ENCODE peak calls at places on chromosomes 16 and 17, in nine cellular contexts. J is DND-41, Y is HCT116, B is GM12878, R is PC-9, F is GM23338, K is fibroblast of lung, I is neural progenitor cell, P is mammary epithelial cell. L is an unnamed sample.
A peak's percentile ranks its signal among the peaks of the same experiment; 100 is the strongest.

GRCh38 chr17:75889454-75889853 is 7.3 kb downstream of the TRIM65 start:
- DNase-seq in F (no peak), K (no peak), J (no peak), Y (no peak), P (peak; percentile 46), I (no peak), R (no peak), B (no peak), L (no peak)

GRCh38 chr16:11307639-11308492 is 26.7 kb upstream of the PRM1 start:
- DNase-seq in P (no peak), Y (no peak), J (no peak), I (no peak), R (no peak), K (no peak), B (no peak), F (no peak), L (no peak)

GRCh38 chr17:81489012-81489968 is 23.3 kb downstream of the ACTG1 start:
- DNase-seq in R (no peak), B (no peak), J (no peak), F (peak; percentile 68), I (peak; percentile 71), K (no peak), P (no peak), Y (no peak), L (peak; percentile 70)

GRCh38 chr17:15659663-15660062 is 24.4 kb downstream of the TRIM16 start:
- DNase-seq in Y (peak; percentile 77), B (no peak), R (peak; percentile 97), P (peak; percentile 87), F (peak; percentile 27), J (no peak), I (no peak), K (peak; percentile 47), L (no peak)

GRCh38 chr16:24255446-24256352 is at the start of gene CACNG3:
- DNase-seq in J (peak; percentile 83), R (peak; percentile 4), K (peak; percentile 46), B (no peak), Y (no peak), P (peak; percentile 9), F (peak; percentile 99), I (peak; percentile 99), L (peak; percentile 94)

GRCh38 chr17:64707077-64707591 is 45.0 kb upstream of the SMURF2 start:
- DNase-seq in Y (peak; percentile 100), I (no peak), F (peak; percentile 36), P (peak; percentile 100), J (no peak), K (peak; percentile 100), R (peak; percentile 91), B (no peak), L (peak; percentile 91)

GRCh38 chr16:65406076-65406475 is 284.2 kb upstream of the CDH11 start:
- DNase-seq in J (no peak), R (no peak), B (no peak), K (no peak), F (no peak), I (no peak), Y (no peak), P (no peak), L (no peak)

GRCh38 chr16:1317479-1318267 is 8.2 kb downstream of the UBE2I start:
- DNase-seq in J (no peak), Y (no peak), F (no peak), R (no peak), I (no peak), B (no peak), P (no peak), K (no peak), L (no peak)

GRCh38 chr17:7862692-7863437 is 5.1 kb downstream of the CYB5D1 start:
- DNase-seq in K (peak; percentile 39), J (peak; percentile 66), I (peak; percentile 82), F (peak; percentile 91), B (no peak), P (no peak), Y (no peak), R (peak; percentile 49), L (peak; percentile 80)

GRCh38 chr16:85612191-85612800 is 826 bp upstream of the GSE1 start:
- DNase-seq in B (no peak), I (peak; percentile 55), J (no peak), K (peak; percentile 95), P (peak; percentile 88), Y (peak; percentile 94), F (no peak), R (peak; percentile 92), L (peak; percentile 85)

GRCh38 chr16:85612801-85613608 is at the start of gene GSE1:
- DNase-seq in F (peak; percentile 96), Y (peak; percentile 96), B (peak; percentile 57), R (peak; percentile 98), K (peak; percentile 83), I (peak; percentile 96), P (peak; percentile 88), J (peak; percentile 92), L (peak; percentile 82)

GRCh38 chr16:85614338-85615013 is 1.4 kb downstream of the GSE1 start:
- DNase-seq in K (no peak), R (peak; percentile 8), F (no peak), I (peak; percentile 94), P (no peak), Y (no peak), B (no peak), J (no peak), L (no peak)

GRCh38 chr16:85615014-85615851 is 2.1 kb downstream of the GSE1 start:
- DNase-seq in J (no peak), R (peak; percentile 93), I (peak; percentile 86), Y (peak; percentile 93), P (peak; percentile 52), F (peak; percentile 72), B (no peak), K (no peak), L (peak; percentile 69)

GRCh38 chr16:85613609-85614337 is 651 bp downstream of the GSE1 start:
- DNase-seq in F (peak; percentile 80), R (peak; percentile 54), Y (no peak), B (no peak), P (no peak), J (peak; percentile 64), I (peak; percentile 93), K (peak; percentile 43), L (peak; percentile 71)
- TF ChIP-seq EZH2 in F (no peak), R (no peak), Y (no peak), B (no peak), P (no peak), J (no peak), I (no peak), K (no peak), L (no peak)

GRCh38 chr17:79028496-79029326 is 4.7 kb downstream of the C1QTNF1 start:
- DNase-seq in P (no peak), J (no peak), Y (no peak), K (no peak), I (no peak), R (no peak), F (no peak), B (no peak), L (no peak)

GRCh38 chr17:79027925-79028491 is 4.0 kb downstream of the C1QTNF1 start:
- DNase-seq in J (no peak), R (peak; percentile 35), B (no peak), K (no peak), P (no peak), Y (no peak), F (no peak), I (no peak), L (no peak)

GRCh38 chr17:79031996-79032875 is 8.3 kb downstream of the C1QTNF1 start:
- DNase-seq in F (no peak), R (no peak), B (no peak), J (no peak), I (no peak), K (no peak), P (no peak), Y (no peak), L (no peak)

GRCh38 chr17:79027274-79027924 is 3.4 kb downstream of the C1QTNF1 start:
- DNase-seq in J (no peak), I (no peak), P (no peak), Y (no peak), B (no peak), R (no peak), K (no peak), F (no peak), L (no peak)

GRCh38 chr17:79029327-79030009 is 5.5 kb downstream of the C1QTNF1 start:
- DNase-seq in B (no peak), R (no peak), I (no peak), Y (no peak), K (no peak), P (no peak), F (no peak), J (no peak), L (no peak)
- H3K4me1 ChIP-seq in B (no peaks in the 10 kb centered on the region), R (peaks cover 37% of the 10 kb centered on the region), I (no peaks in the 10 kb centered on the region), Y (peaks cover 45% of the 10 kb centered on the region), K (peaks cover 33% of the 10 kb centered on the region), P (peaks cover 52% of the 10 kb centered on the region), F (no peaks in the 10 kb centered on the region), J (peaks cover 7% of the 10 kb centered on the region), L (peaks cover 35% of the 10 kb centered on the region)

DNA sequence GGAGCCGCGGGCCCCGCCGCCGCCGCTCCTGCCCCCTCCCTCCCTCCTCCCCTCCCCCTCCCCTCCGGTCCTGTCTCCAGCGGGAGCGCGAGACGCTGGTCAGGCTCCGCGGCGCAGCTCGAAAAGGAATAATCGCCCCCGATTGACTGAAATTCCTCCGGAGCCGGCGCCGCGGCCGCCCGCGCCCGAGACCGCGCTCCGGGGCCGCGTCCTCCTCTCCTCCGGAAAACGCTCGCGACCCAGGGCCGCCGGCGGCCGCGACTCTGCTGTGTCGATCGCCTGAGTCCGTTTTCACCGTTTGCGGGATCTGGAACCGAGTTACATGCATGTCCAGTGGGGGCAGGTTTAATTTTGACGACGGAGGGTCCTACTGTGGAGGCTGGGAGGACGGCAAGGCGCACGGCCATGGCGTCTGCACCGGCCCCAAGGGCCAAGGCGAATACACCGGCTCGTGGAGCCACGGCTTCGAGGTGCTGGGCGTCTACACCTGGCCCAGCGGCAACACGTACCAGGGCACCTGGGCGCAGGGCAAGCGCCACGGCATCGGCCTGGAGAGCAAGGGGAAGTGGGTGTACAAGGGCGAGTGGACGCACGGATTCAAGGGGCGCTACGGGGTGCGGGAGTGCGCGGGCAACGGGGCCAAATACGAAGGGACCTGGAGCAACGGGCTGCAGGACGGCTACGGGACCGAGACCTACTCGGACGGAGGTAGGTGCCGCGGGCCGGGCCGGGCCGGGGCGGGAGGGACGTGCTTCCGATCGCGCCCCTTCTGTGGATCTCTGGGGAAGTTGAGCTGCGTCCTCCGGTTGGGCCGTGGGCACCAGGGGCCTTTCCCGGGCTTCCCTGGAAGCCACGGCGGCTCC is 744 bp downstream of the JPH3 start:
- DNase-seq in F (peak; percentile 70), P (no peak), R (no peak), I (peak; percentile 87), B (no peak), K (no peak), Y (no peak), J (no peak), L (no peak)
- TF ChIP-seq EZH2 in F (peak; percentile 27), P (peak; percentile 97), R (no peak), I (peak; percentile 50), B (no peak), K (peak; percentile 99), Y (no peak), J (no peak), L (peak; percentile 95)

DNA sequence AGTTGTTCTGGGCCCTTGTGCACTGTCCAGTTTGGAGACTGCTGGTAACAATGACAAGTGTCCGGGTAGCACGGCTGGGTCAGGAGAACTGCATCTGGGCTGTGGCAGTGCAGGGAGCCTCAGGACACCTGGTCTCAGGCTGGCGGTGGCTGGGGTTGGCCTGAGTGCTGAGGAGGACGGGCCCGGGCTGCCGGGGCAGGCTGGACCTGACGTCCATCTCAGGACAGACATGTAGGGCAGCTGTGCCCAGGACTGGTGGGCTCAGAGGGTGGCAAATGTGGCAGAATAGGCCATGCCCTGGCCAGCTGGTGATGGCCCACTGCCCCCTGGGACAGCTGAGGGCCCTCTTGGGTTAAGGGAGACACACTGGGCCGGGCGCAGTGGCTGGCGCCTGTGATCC is 4.2 kb upstream of the NLRC3 start:
- DNase-seq in I (no peak), F (no peak), J (no peak), Y (no peak), K (no peak), R (no peak), P (no peak), B (no peak), L (no peak)
- H3K4me1 ChIP-seq in I (no peaks in the 10 kb centered on the region), F (no peaks in the 10 kb centered on the region), J (peaks cover 37% of the 10 kb centered on the region), Y (peaks cover 6% of the 10 kb centered on the region), K (no peaks in the 10 kb centered on the region), R (no peaks in the 10 kb centered on the region), P (no peaks in the 10 kb centered on the region), B (peaks cover 32% of the 10 kb centered on the region), L (peaks cover 16% of the 10 kb centered on the region)